ENCODE peak calls at places on chromosomes 6 and 20, in six cellular contexts. W, Y, U, J, H and Z are unnamed samples.

GRCh38 chr6:683742-684440 is 9.0 kb downstream of the EXOC2 start:
- DNase-seq in U (no peak), J (no peak), Y (peak; percentile 79), H (peak; percentile 28), W (peak; percentile 71), Z (peak; percentile 99)

GRCh38 chr6:7513534-7513933 is 27.9 kb upstream of the DSP start:
- DNase-seq in U (no peak), H (no peak), W (no peak), J (no peak), Y (no peak), Z (no peak)

GRCh38 chr6:138431276-138432062 is 27.4 kb downstream of the HEBP2 start:
- DNase-seq in J (no peak), H (no peak), U (no peak), W (no peak), Y (no peak), Z (no peak)

GRCh38 chr6:19824058-19824807 is 12.9 kb upstream of the ID4 start:
- DNase-seq in W (no peak), Y (no peak), J (no peak), H (no peak), U (no peak), Z (no peak)

GRCh38 chr6:137870744-137871247 is 3.7 kb downstream of the TNFAIP3 start:
- DNase-seq in J (no peak), H (no peak), Y (no peak), U (no peak), W (peak; percentile 61), Z (peak; percentile 47)

GRCh38 chr6:111087871-111088667 is 766 bp downstream of the SLC16A10 start:
- DNase-seq in U (no peak), J (peak; percentile 87), W (no peak), H (peak; percentile 26), Y (no peak), Z (peak; percentile 49)

GRCh38 chr20:10558635-10559187 is 115.1 kb downstream of the JAG1 start:
- DNase-seq in J (no peak), W (peak; percentile 97), H (no peak), U (no peak), Y (peak; percentile 93), Z (no peak)

GRCh38 chr6:64538760-64539159 is 903.2 kb downstream of the PHF3 start:
- DNase-seq in W (no peak), H (no peak), U (no peak), J (no peak), Y (no peak), Z (no peak)